ENCODE peak calls at places on chromosome 3, in seven cellular contexts. A, C, U, B, N, O and Z are unnamed samples.

GRCh38 chr3:23709987-23710386 is 95.8 kb upstream of the UBE2E1 start:
- DNase-seq in A (no peak), C (no peak), U (no peak), B (no peak), N (no peak), O (no peak), Z (no peak)

GRCh38 chr3:179179979-179180758 is 32.0 kb downstream of the PIK3CA start:
- DNase-seq in A (no peak), C (no peak), U (no peak), B (peak; percentile 18), N (no peak), O (no peak), Z (no peak)

GRCh38 chr3:119529883-119530282 is 29.5 kb downstream of the CD80 start:
- DNase-seq in A (no peak), C (no peak), U (no peak), B (no peak), N (no peak), O (no peak), Z (no peak)

GRCh38 chr3:118128886-118129285 is 905.8 kb downstream of the IGSF11 start:
- DNase-seq in A (no peak), C (no peak), U (no peak), B (no peak), N (no peak), O (no peak), Z (no peak)

GRCh38 chr3:4988815-4989648 is 9.8 kb downstream of the BHLHE40 start:
- DNase-seq in A (peak; percentile 53), C (no peak), U (no peak), B (no peak), N (no peak), O (no peak), Z (no peak)

GRCh38 chr3:156160653-156161052 is 40.3 kb downstream of the KCNAB1 start:
- DNase-seq in A (no peak), C (no peak), U (no peak), B (peak; percentile 43), N (no peak), O (no peak), Z (no peak)

GRCh38 chr3:5022966-5023776 is 43.9 kb downstream of the BHLHE40 start:
- DNase-seq in A (peak; percentile 69), C (no peak), U (no peak), B (peak; percentile 60), N (no peak), O (peak; percentile 53), Z (no peak)

GRCh38 chr3:24042174-24042878 is 97.2 kb downstream of the NR1D2 start:
- DNase-seq in A (no peak), C (no peak), U (no peak), B (no peak), N (no peak), O (no peak), Z (peak; percentile 24)

GRCh38 chr3:16897254-16897926 is 12.6 kb downstream of the PLCL2 start:
- DNase-seq in A (no peak), C (peak; percentile 31), U (peak; percentile 50), B (peak; percentile 76), N (peak; percentile 76), O (peak; percentile 39), Z (no peak)

GRCh38 chr3:123020709-123021108 is 6.9 kb downstream of the SEMA5B start:
- DNase-seq in A (no peak), C (no peak), U (no peak), B (no peak), N (no peak), O (no peak), Z (no peak)

GRCh38 chr3:11288786-11289637 is 16.8 kb downstream of the ATG7 start:
- DNase-seq in A (no peak), C (no peak), U (no peak), B (peak; percentile 77), N (no peak), O (no peak), Z (no peak)

GRCh38 chr3:128278761-128279593 is 125.7 kb downstream of the EEFSEC start:
- DNase-seq in A (peak; percentile 81), C (no peak), U (no peak), B (no peak), N (no peak), O (no peak), Z (peak; percentile 29)

GRCh38 chr3:31922962-31923361 is 58.1 kb downstream of the OSBPL10 start:
- DNase-seq in A (no peak), C (no peak), U (no peak), B (no peak), N (no peak), O (no peak), Z (no peak)

GRCh38 chr3:110881069-110881468 is 190.5 kb upstream of the NECTIN3 start:
- DNase-seq in A (peak; percentile 19), C (no peak), U (no peak), B (peak; percentile 47), N (no peak), O (peak; percentile 3), Z (peak; percentile 41)

GRCh38 chr3:184710870-184711365 is 946 bp downstream of the MAGEF1 start:
- DNase-seq in A (no peak), C (no peak), U (no peak), B (peak; percentile 62), N (no peak), O (peak; percentile 44), Z (peak; percentile 35)

GRCh38 chr3:107690522-107691138 is 167.9 kb downstream of the BBX start:
- DNase-seq in A (no peak), C (peak; percentile 23), U (no peak), B (peak; percentile 66), N (no peak), O (no peak), Z (peak; percentile 71)

GRCh38 chr3:116112686-116113085 is 332.6 kb downstream of the LSAMP start:
- DNase-seq in A (no peak), C (no peak), U (no peak), B (no peak), N (no peak), O (no peak), Z (no peak)

GRCh38 chr3:30141178-30141581 is 465.2 kb upstream of the TGFBR2 start:
- DNase-seq in A (no peak), C (no peak), U (no peak), B (no peak), N (no peak), O (no peak), Z (no peak)